ENCODE peak calls at places on chromosomes 13 and 19, in four cellular contexts. B, W, S and V are unnamed samples.

GRCh38 chr13:90197722-90198121 is 1149.8 kb upstream of the MIR17HG start:
- DNase-seq in S (no peak), W (no peak), B (no peak), V (no peak)

GRCh38 chr13:37701972-37702371 is 103.4 kb upstream of the POSTN start:
- DNase-seq in S (no peak), W (no peak), B (no peak), V (peak; percentile 12)

GRCh38 chr19:18839465-18840287 is 7.9 kb downstream of the UPF1 start:
- DNase-seq in W (no peak), S (no peak), B (no peak), V (no peak)

GRCh38 chr19:16131648-16132047 is 11.8 kb upstream of the HSH2D start:
- DNase-seq in W (no peak), S (no peak), B (no peak), V (no peak)

GRCh38 chr19:45553464-45553863 is 31.1 kb downstream of the OPA3 start:
- DNase-seq in W (no peak), S (no peak), B (no peak), V (no peak)

GRCh38 chr19:50416815-50417137 is 2.0 kb upstream of the SPIB start:
- DNase-seq in W (no peak), S (no peak), B (no peak), V (no peak)

GRCh38 chr19:9205506-9206113 is 13.8 kb downstream of the OR7D4 start:
- DNase-seq in S (peak; percentile 77), W (peak; percentile 55), B (no peak), V (peak; percentile 77)

GRCh38 chr19:10612515-10613119 is 12.7 kb upstream of the SLC44A2 start:
- DNase-seq in S (no peak), B (no peak), W (peak; percentile 20), V (peak; percentile 36)

GRCh38 chr19:5369962-5370367 is 29.4 kb upstream of the PTPRS start:
- DNase-seq in B (no peak), S (no peak), W (peak; percentile 70), V (no peak)

GRCh38 chr13:40518481-40518882 is 148.0 kb downstream of the FOXO1 start:
- DNase-seq in W (no peak), B (peak; percentile 60), S (no peak), V (no peak)

GRCh38 chr13:36130542-36131214 is 504 bp downstream of the DCLK1 start:
- DNase-seq in W (peak; percentile 80), S (peak; percentile 31), B (no peak), V (no peak)

GRCh38 chr13:25214371-25215252 is 42.5 kb upstream of the AMER2 start:
- DNase-seq in W (no peak), S (peak; percentile 18), B (no peak), V (peak; percentile 82)

GRCh38 chr19:50896591-50897190 is 14.5 kb downstream of the KLK4 start:
- DNase-seq in B (peak; percentile 100), S (no peak), W (no peak), V (no peak)

GRCh38 chr19:47330466-47330869 is 1.5 kb upstream of the C5AR2 start:
- DNase-seq in W (no peak), S (no peak), B (no peak), V (no peak)

GRCh38 chr19:33302175-33302973 is at the start of gene CEBPA:
- DNase-seq in W (peak; percentile 96), S (peak; percentile 75), B (no peak), V (peak; percentile 53)

GRCh38 chr19:38856813-38857212 is 7.0 kb upstream of the HNRNPL start:
- DNase-seq in W (no peak), S (no peak), B (no peak), V (no peak)

GRCh38 chr13:31331051-31331450 is 131.3 kb downstream of the B3GLCT start:
- DNase-seq in W (no peak), S (no peak), B (no peak), V (no peak)

GRCh38 chr19:29665826-29666633 is 769 bp downstream of the PLEKHF1 start:
- DNase-seq in W (peak; percentile 70), B (no peak), S (peak; percentile 66), V (no peak)

GRCh38 chr19:5665781-5666513 is 14.4 kb downstream of the MICOS13 start:
- DNase-seq in W (no peak), B (peak; percentile 20), S (no peak), V (no peak)

GRCh38 chr13:101382086-101382485 is 34.2 kb downstream of the NALCN start:
- DNase-seq in W (no peak), B (no peak), S (no peak), V (no peak)

GRCh38 chr13:106986033-106986484 is 418.1 kb upstream of the ARGLU1 start:
- DNase-seq in B (no peak), S (no peak), W (no peak), V (no peak)

GRCh38 chr13:42047561-42048322 is 706 bp upstream of the DGKH start:
- DNase-seq in S (peak; percentile 56), B (peak; percentile 8), W (peak; percentile 71), V (peak; percentile 21)

DNA sequence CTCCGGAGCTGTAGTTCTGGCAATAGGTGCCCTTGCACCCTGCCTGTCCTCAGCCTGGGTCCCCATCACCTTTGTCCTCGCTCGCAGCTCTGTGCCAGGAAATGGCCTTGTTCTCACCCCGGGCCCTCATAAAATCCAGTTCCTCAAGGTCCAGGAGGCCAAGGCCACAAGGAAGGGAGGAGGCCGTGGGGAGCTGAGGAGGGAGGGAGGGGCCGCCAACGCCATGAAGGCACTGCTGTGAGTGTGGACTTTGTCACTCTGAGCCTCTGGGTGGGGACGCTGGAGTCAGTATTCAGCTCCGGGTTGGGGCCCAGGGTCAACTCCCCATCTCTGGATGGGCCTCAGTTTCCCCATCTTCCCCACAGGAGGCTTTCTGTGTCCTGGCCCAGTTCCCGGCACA is 9.2 kb upstream of the GNA11 start:
- DNase-seq in W (peak; percentile 4), S (no peak), B (no peak), V (no peak)
- TF ChIP-seq EP300 in W (no peak), S (no peak), B (no peak), V (no peak)

GRCh38 chr13:108830916-108831315 is 201.5 kb downstream of the MYO16 start:
- DNase-seq in B (no peak), W (no peak), S (no peak), V (no peak)

GRCh38 chr13:108834193-108834592 is 204.8 kb downstream of the MYO16 start:
- DNase-seq in S (no peak), B (no peak), W (no peak), V (no peak)

GRCh38 chr13:108835082-108835481 is 205.7 kb downstream of the MYO16 start:
- DNase-seq in B (no peak), S (no peak), W (no peak), V (no peak)
- TF ChIP-seq EP300 in B (no peak), S (no peak), W (no peak), V (no peak)

GRCh38 chr19:12400618-12401502 is at the start of gene ZNF799:
- DNase-seq in B (peak; percentile 81), S (peak; percentile 94), W (peak; percentile 85), V (peak; percentile 98)
- TF ChIP-seq EP300 in B (no peak), S (peak; percentile 47), W (no peak), V (no peak)

GRCh38 chr13:110390572-110390971 is 83.5 kb downstream of the COL4A2 start:
- DNase-seq in S (no peak), W (no peak), B (no peak), V (no peak)

GRCh38 chr13:110392510-110393233 is 85.6 kb downstream of the COL4A2 start:
- DNase-seq in S (no peak), B (no peak), W (peak; percentile 85), V (no peak)

GRCh38 chr13:110387451-110388140 is 80.5 kb downstream of the COL4A2 start:
- DNase-seq in B (no peak), W (no peak), S (peak; percentile 75), V (no peak)

GRCh38 chr13:110391273-110391672 is 84.2 kb downstream of the COL4A2 start:
- DNase-seq in S (no peak), B (no peak), W (no peak), V (no peak)

DNA sequence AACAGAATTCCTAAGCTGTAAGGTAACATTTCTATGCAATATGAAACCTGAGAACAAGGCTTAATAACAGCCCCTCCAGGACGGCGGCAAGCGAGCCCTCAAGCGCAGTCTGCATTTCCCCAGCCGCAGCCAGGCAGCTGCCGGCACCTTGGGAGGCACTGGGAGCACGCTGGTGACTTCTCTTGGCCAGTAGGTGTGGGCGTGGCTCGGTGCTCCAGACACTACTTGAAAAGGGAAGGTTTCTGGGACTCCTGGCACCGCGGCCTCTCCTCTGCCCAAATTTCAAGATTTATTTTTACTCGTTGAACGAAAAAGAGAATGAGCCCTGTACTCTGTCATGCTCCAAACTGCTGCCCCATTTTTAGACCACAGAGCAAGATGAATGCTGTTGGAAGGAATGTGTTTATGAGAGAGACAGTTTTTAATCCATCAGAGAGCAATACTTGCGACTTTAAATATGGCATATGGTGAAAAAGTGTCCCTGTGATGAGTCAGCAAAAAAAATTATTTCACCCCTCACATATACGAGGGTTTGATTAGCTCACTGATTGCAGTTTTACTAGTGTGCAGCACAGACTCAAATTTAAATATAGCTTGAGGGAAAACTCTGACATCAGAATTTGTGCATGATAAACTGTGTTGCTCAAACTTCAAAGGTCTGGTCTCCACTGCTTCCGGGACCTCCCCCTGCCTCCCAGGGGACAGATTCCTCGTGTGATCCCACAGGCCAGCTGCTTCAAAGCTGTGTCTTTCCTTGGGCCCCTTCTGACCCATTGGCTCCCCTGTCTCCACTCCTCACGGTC is 81.3 kb downstream of the COL4A2 start:
- DNase-seq in S (peak; percentile 58), B (no peak), W (peak; percentile 47), V (no peak)
- TF ChIP-seq EP300 in S (no peak), B (no peak), W (no peak), V (no peak)